ENCODE peak calls at places on chromosomes 12 and 14, in ten cellular contexts. One of them, this sample, is unnamed.

GRCh38 chr14:96097752-96098151 is 58.6 kb downstream of the C14orf132 start:
- DNase-seq in cardiac muscle cell: no peak
- DNase-seq in omental fat pad: no peak
- DNase-seq in B cell: no peak
- DNase-seq in mucosa of descending colon: no peak
- DNase-seq in H7: peak; percentile 12
- DNase-seq in NCI-H526 treated with DMSO at 0.1 percent for 48 hours: no peak
- DNase-seq in NCI-H2081: no peak
- DNase-seq in ELR: no peak
- DNase-seq in NCI-H510A: no peak
- DNase-seq in this sample: no peak

GRCh38 chr12:109670647-109671046 is 43.0 kb upstream of the FAM222A start:
- DNase-seq in cardiac muscle cell: no peak
- DNase-seq in omental fat pad: no peak
- DNase-seq in B cell: no peak
- DNase-seq in mucosa of descending colon: no peak
- DNase-seq in H7: peak; percentile 54
- DNase-seq in NCI-H526 treated with DMSO at 0.1 percent for 48 hours: no peak
- DNase-seq in NCI-H2081: peak; percentile 64
- DNase-seq in ELR: no peak
- DNase-seq in NCI-H510A: no peak
- DNase-seq in this sample: no peak

GRCh38 chr12:2160043-2160442 is 107.3 kb downstream of the CACNA1C start:
- DNase-seq in cardiac muscle cell: no peak
- DNase-seq in omental fat pad: no peak
- DNase-seq in B cell: no peak
- DNase-seq in mucosa of descending colon: no peak
- DNase-seq in H7: no peak
- DNase-seq in NCI-H526 treated with DMSO at 0.1 percent for 48 hours: no peak
- DNase-seq in NCI-H2081: peak; percentile 16
- DNase-seq in ELR: no peak
- DNase-seq in NCI-H510A: no peak
- DNase-seq in this sample: no peak

GRCh38 chr14:95891742-95892141 is 15.1 kb downstream of the TUNAR start:
- DNase-seq in cardiac muscle cell: no peak
- DNase-seq in omental fat pad: no peak
- DNase-seq in B cell: no peak
- DNase-seq in mucosa of descending colon: no peak
- DNase-seq in H7: no peak
- DNase-seq in NCI-H526 treated with DMSO at 0.1 percent for 48 hours: no peak
- DNase-seq in NCI-H2081: no peak
- DNase-seq in ELR: peak; percentile 97
- DNase-seq in NCI-H510A: no peak
- DNase-seq in this sample: peak; percentile 70

GRCh38 chr14:74552623-74553022 is 59.1 kb downstream of the ISCA2 start:
- DNase-seq in cardiac muscle cell: peak; percentile 70
- DNase-seq in omental fat pad: no peak
- DNase-seq in B cell: no peak
- DNase-seq in mucosa of descending colon: peak; percentile 62
- DNase-seq in H7: no peak
- DNase-seq in NCI-H526 treated with DMSO at 0.1 percent for 48 hours: no peak
- DNase-seq in NCI-H2081: no peak
- DNase-seq in ELR: no peak
- DNase-seq in NCI-H510A: no peak
- DNase-seq in this sample: no peak

GRCh38 chr14:94383777-94384176 is 4.6 kb downstream of the SERPINA1 start:
- DNase-seq in cardiac muscle cell: no peak
- DNase-seq in omental fat pad: no peak
- DNase-seq in B cell: no peak
- DNase-seq in mucosa of descending colon: no peak
- DNase-seq in H7: peak; percentile 20
- DNase-seq in NCI-H526 treated with DMSO at 0.1 percent for 48 hours: no peak
- DNase-seq in NCI-H2081: no peak
- DNase-seq in ELR: no peak
- DNase-seq in NCI-H510A: no peak
- DNase-seq in this sample: no peak

GRCh38 chr12:7113389-7113871 is 4.4 kb upstream of the C1RL start:
- DNase-seq in cardiac muscle cell: peak; percentile 69
- DNase-seq in omental fat pad: no peak
- DNase-seq in B cell: peak; percentile 60
- DNase-seq in mucosa of descending colon: no peak
- DNase-seq in H7: peak; percentile 77
- DNase-seq in NCI-H526 treated with DMSO at 0.1 percent for 48 hours: no peak
- DNase-seq in NCI-H2081: peak; percentile 19
- DNase-seq in ELR: peak; percentile 61
- DNase-seq in NCI-H510A: no peak
- DNase-seq in this sample: peak; percentile 33

GRCh38 chr12:49553512-49554088 is 14.3 kb downstream of the MCRS1 start:
- DNase-seq in cardiac muscle cell: no peak
- DNase-seq in omental fat pad: no peak
- DNase-seq in B cell: no peak
- DNase-seq in mucosa of descending colon: no peak
- DNase-seq in H7: peak; percentile 89
- DNase-seq in NCI-H526 treated with DMSO at 0.1 percent for 48 hours: peak; percentile 70
- DNase-seq in NCI-H2081: peak; percentile 77
- DNase-seq in ELR: peak; percentile 69
- DNase-seq in NCI-H510A: peak; percentile 33
- DNase-seq in this sample: peak; percentile 60

GRCh38 chr14:75428230-75429104 is 645 bp downstream of the JDP2 start:
- DNase-seq in cardiac muscle cell: peak; percentile 44
- DNase-seq in omental fat pad: no peak
- DNase-seq in B cell: no peak
- DNase-seq in mucosa of descending colon: peak; percentile 82
- DNase-seq in H7: peak; percentile 79
- DNase-seq in NCI-H526 treated with DMSO at 0.1 percent for 48 hours: no peak
- DNase-seq in NCI-H2081: no peak
- DNase-seq in ELR: peak; percentile 34
- DNase-seq in NCI-H510A: no peak
- DNase-seq in this sample: no peak

GRCh38 chr12:26736563-26737486 is 96.2 kb downstream of the ITPR2 start:
- DNase-seq in cardiac muscle cell: no peak
- DNase-seq in omental fat pad: no peak
- DNase-seq in B cell: no peak
- DNase-seq in mucosa of descending colon: no peak
- DNase-seq in H7: no peak
- DNase-seq in NCI-H526 treated with DMSO at 0.1 percent for 48 hours: no peak
- DNase-seq in NCI-H2081: no peak
- DNase-seq in ELR: peak; percentile 66
- DNase-seq in NCI-H510A: no peak
- DNase-seq in this sample: peak; percentile 88

GRCh38 chr14:63964063-63964462 is 111.3 kb downstream of the SYNE2 start:
- DNase-seq in cardiac muscle cell: no peak
- DNase-seq in omental fat pad: no peak
- DNase-seq in B cell: no peak
- DNase-seq in mucosa of descending colon: no peak
- DNase-seq in H7: no peak
- DNase-seq in NCI-H526 treated with DMSO at 0.1 percent for 48 hours: no peak
- DNase-seq in NCI-H2081: peak; percentile 76
- DNase-seq in ELR: no peak
- DNase-seq in NCI-H510A: peak; percentile 21
- DNase-seq in this sample: no peak

This sample was measured in PC-3.